ENCODE peak calls at places on chromosomes 12 and 14, in six cellular contexts. One of them, this sample, is unnamed.

GRCh38 chr12:76544601-76545261 is 14.8 kb downstream of the OSBPL8 start:
- DNase-seq in thoracic aorta: no peak
- DNase-seq in CD8-positive, alpha-beta memory T cell: no peak
- DNase-seq in ovary: no peak
- DNase-seq in cardiac muscle cell: no peak
- DNase-seq in spleen: no peak
- DNase-seq in this sample: no peak

GRCh38 chr12:76265424-76266180 is 82.6 kb downstream of the BBS10 start:
- DNase-seq in spleen: no peak
- DNase-seq in ovary: no peak
- DNase-seq in cardiac muscle cell: no peak
- DNase-seq in thoracic aorta: no peak
- DNase-seq in CD8-positive, alpha-beta memory T cell: no peak
- DNase-seq in this sample: no peak

GRCh38 chr14:64478634-64479250 is 13.4 kb downstream of the AKAP5 start:
- DNase-seq in cardiac muscle cell: no peak
- DNase-seq in ovary: no peak
- DNase-seq in CD8-positive, alpha-beta memory T cell: peak; percentile 11
- DNase-seq in spleen: no peak
- DNase-seq in thoracic aorta: no peak
- DNase-seq in this sample: no peak

GRCh38 chr14:20583908-20584307 is 3.9 kb downstream of the RNASE11 start:
- DNase-seq in spleen: no peak
- DNase-seq in ovary: no peak
- DNase-seq in thoracic aorta: no peak
- DNase-seq in cardiac muscle cell: no peak
- DNase-seq in CD8-positive, alpha-beta memory T cell: no peak
- DNase-seq in this sample: no peak

GRCh38 chr14:93286212-93286890 is 46.5 kb downstream of the BTBD7 start:
- DNase-seq in ovary: no peak
- DNase-seq in spleen: no peak
- DNase-seq in cardiac muscle cell: no peak
- DNase-seq in thoracic aorta: no peak
- DNase-seq in CD8-positive, alpha-beta memory T cell: no peak
- DNase-seq in this sample: no peak

GRCh38 chr12:8698132-8698829 is 490 bp downstream of the RIMKLB start:
- DNase-seq in thoracic aorta: no peak
- DNase-seq in CD8-positive, alpha-beta memory T cell: peak; percentile 44
- DNase-seq in ovary: peak; percentile 78
- DNase-seq in spleen: peak; percentile 92
- DNase-seq in cardiac muscle cell: peak; percentile 78
- DNase-seq in this sample: no peak

GRCh38 chr14:72615511-72616121 is 278.3 kb downstream of the DPF3 start:
- DNase-seq in ovary: no peak
- DNase-seq in thoracic aorta: no peak
- DNase-seq in cardiac muscle cell: no peak
- DNase-seq in spleen: no peak
- DNase-seq in CD8-positive, alpha-beta memory T cell: no peak
- DNase-seq in this sample: peak; percentile 68

GRCh38 chr12:65631621-65632111 is 192.6 kb upstream of the HMGA2 start:
- DNase-seq in spleen: no peak
- DNase-seq in cardiac muscle cell: no peak
- DNase-seq in thoracic aorta: peak; percentile 6
- DNase-seq in ovary: no peak
- DNase-seq in CD8-positive, alpha-beta memory T cell: no peak
- DNase-seq in this sample: no peak

GRCh38 chr12:4106617-4107016 is 166.9 kb upstream of the CCND2 start:
- DNase-seq in thoracic aorta: no peak
- DNase-seq in cardiac muscle cell: no peak
- DNase-seq in CD8-positive, alpha-beta memory T cell: no peak
- DNase-seq in ovary: no peak
- DNase-seq in spleen: no peak
- DNase-seq in this sample: no peak

GRCh38 chr14:38238332-38238731 is 17.6 kb downstream of the CLEC14A start:
- DNase-seq in cardiac muscle cell: no peak
- DNase-seq in thoracic aorta: no peak
- DNase-seq in ovary: no peak
- DNase-seq in CD8-positive, alpha-beta memory T cell: no peak
- DNase-seq in spleen: no peak
- DNase-seq in this sample: no peak

GRCh38 chr12:27523305-27523641 is 733 bp upstream of the PPFIBP1 start:
- DNase-seq in ovary: no peak
- DNase-seq in thoracic aorta: no peak
- DNase-seq in CD8-positive, alpha-beta memory T cell: no peak
- DNase-seq in spleen: no peak
- DNase-seq in cardiac muscle cell: no peak
- DNase-seq in this sample: no peak

GRCh38 chr12:21065845-21066244 is 65.1 kb upstream of the SLCO1B1 start:
- DNase-seq in cardiac muscle cell: no peak
- DNase-seq in ovary: no peak
- DNase-seq in CD8-positive, alpha-beta memory T cell: no peak
- DNase-seq in thoracic aorta: no peak
- DNase-seq in spleen: no peak
- DNase-seq in this sample: no peak

GRCh38 chr14:62209287-62209899 is 447.2 kb downstream of the SNAPC1 start:
- DNase-seq in ovary: no peak
- DNase-seq in thoracic aorta: no peak
- DNase-seq in spleen: no peak
- DNase-seq in CD8-positive, alpha-beta memory T cell: no peak
- DNase-seq in cardiac muscle cell: no peak
- DNase-seq in this sample: no peak

GRCh38 chr12:110574044-110574443 is 9.1 kb downstream of the PPTC7 start:
- DNase-seq in CD8-positive, alpha-beta memory T cell: no peak
- DNase-seq in thoracic aorta: no peak
- DNase-seq in spleen: no peak
- DNase-seq in cardiac muscle cell: no peak
- DNase-seq in ovary: no peak
- DNase-seq in this sample: no peak

GRCh38 chr14:33254876-33255275 is 316.2 kb downstream of the NPAS3 start:
- DNase-seq in cardiac muscle cell: no peak
- DNase-seq in ovary: no peak
- DNase-seq in CD8-positive, alpha-beta memory T cell: no peak
- DNase-seq in spleen: no peak
- DNase-seq in thoracic aorta: no peak
- DNase-seq in this sample: no peak

GRCh38 chr12:51517800-51518199 is 73.2 kb upstream of the SCN8A start:
- DNase-seq in spleen: no peak
- DNase-seq in cardiac muscle cell: no peak
- DNase-seq in CD8-positive, alpha-beta memory T cell: no peak
- DNase-seq in ovary: no peak
- DNase-seq in thoracic aorta: no peak
- DNase-seq in this sample: no peak

GRCh38 chr12:99916555-99916954 is 68.2 kb downstream of the ANKS1B start:
- DNase-seq in CD8-positive, alpha-beta memory T cell: no peak
- DNase-seq in spleen: no peak
- DNase-seq in ovary: no peak
- DNase-seq in thoracic aorta: no peak
- DNase-seq in cardiac muscle cell: no peak
- DNase-seq in this sample: no peak

GRCh38 chr12:95959107-95959506 is 16.0 kb downstream of the AMDHD1 start:
- DNase-seq in cardiac muscle cell: peak; percentile 20
- DNase-seq in ovary: no peak
- DNase-seq in CD8-positive, alpha-beta memory T cell: no peak
- DNase-seq in spleen: no peak
- DNase-seq in thoracic aorta: no peak
- DNase-seq in this sample: no peak

GRCh38 chr14:92540472-92541048 is 27.0 kb downstream of the RIN3 start:
- DNase-seq in thoracic aorta: peak; percentile 87
- DNase-seq in cardiac muscle cell: no peak
- DNase-seq in CD8-positive, alpha-beta memory T cell: no peak
- DNase-seq in spleen: no peak
- DNase-seq in ovary: peak; percentile 94
- DNase-seq in this sample: peak; percentile 97

GRCh38 chr12:33438025-33438772 is 1.4 kb downstream of the SYT10 start:
- DNase-seq in thoracic aorta: no peak
- DNase-seq in ovary: no peak
- DNase-seq in cardiac muscle cell: peak; percentile 3
- DNase-seq in spleen: no peak
- DNase-seq in CD8-positive, alpha-beta memory T cell: no peak
- DNase-seq in this sample: no peak

GRCh38 chr14:29216316-29216715 is 449.7 kb downstream of the FOXG1 start:
- DNase-seq in CD8-positive, alpha-beta memory T cell: no peak
- DNase-seq in cardiac muscle cell: no peak
- DNase-seq in ovary: no peak
- DNase-seq in thoracic aorta: no peak
- DNase-seq in spleen: no peak
- DNase-seq in this sample: no peak

GRCh38 chr14:24243336-24243836 is 963 bp upstream of the TINF2 start:
- DNase-seq in cardiac muscle cell: no peak
- DNase-seq in thoracic aorta: no peak
- DNase-seq in CD8-positive, alpha-beta memory T cell: no peak
- DNase-seq in spleen: peak; percentile 81
- DNase-seq in ovary: no peak
- DNase-seq in this sample: no peak

GRCh38 chr12:40192704-40193255 is 32.0 kb upstream of the LRRK2 start:
- DNase-seq in cardiac muscle cell: no peak
- DNase-seq in CD8-positive, alpha-beta memory T cell: no peak
- DNase-seq in thoracic aorta: no peak
- DNase-seq in spleen: peak; percentile 74
- DNase-seq in ovary: no peak
- DNase-seq in this sample: no peak

GRCh38 chr14:61300209-61300608 is 19.1 kb upstream of the TMEM30B start:
- DNase-seq in ovary: no peak
- DNase-seq in spleen: no peak
- DNase-seq in thoracic aorta: no peak
- DNase-seq in CD8-positive, alpha-beta memory T cell: no peak
- DNase-seq in cardiac muscle cell: no peak
- DNase-seq in this sample: peak; percentile 1

GRCh38 chr12:49058366-49059062 is 2.1 kb downstream of the KMT2D start:
- DNase-seq in cardiac muscle cell: no peak
- DNase-seq in CD8-positive, alpha-beta memory T cell: no peak
- DNase-seq in spleen: no peak
- DNase-seq in thoracic aorta: no peak
- DNase-seq in ovary: no peak
- DNase-seq in this sample: no peak

GRCh38 chr12:57904848-57905811 is 36.2 kb upstream of the ATP23 start:
- DNase-seq in ovary: peak; percentile 89
- DNase-seq in cardiac muscle cell: peak; percentile 87
- DNase-seq in spleen: peak; percentile 89
- DNase-seq in CD8-positive, alpha-beta memory T cell: peak; percentile 71
- DNase-seq in thoracic aorta: peak; percentile 47
- DNase-seq in this sample: peak; percentile 96

GRCh38 chr12:57907281-57907680 is 34.1 kb upstream of the ATP23 start:
- DNase-seq in spleen: no peak
- DNase-seq in cardiac muscle cell: no peak
- DNase-seq in CD8-positive, alpha-beta memory T cell: no peak
- DNase-seq in thoracic aorta: no peak
- DNase-seq in ovary: no peak
- DNase-seq in this sample: no peak

GRCh38 chr12:57908511-57908910 is 32.9 kb upstream of the ATP23 start:
- DNase-seq in thoracic aorta: no peak
- DNase-seq in ovary: no peak
- DNase-seq in CD8-positive, alpha-beta memory T cell: no peak
- DNase-seq in cardiac muscle cell: no peak
- DNase-seq in spleen: no peak
- DNase-seq in this sample: no peak

GRCh38 chr12:57905812-57906475 is 35.4 kb upstream of the ATP23 start:
- DNase-seq in CD8-positive, alpha-beta memory T cell: no peak
- DNase-seq in thoracic aorta: no peak
- DNase-seq in ovary: no peak
- DNase-seq in spleen: no peak
- DNase-seq in cardiac muscle cell: no peak
- DNase-seq in this sample: no peak

GRCh38 chr12:57906821-57907220 is 34.5 kb upstream of the ATP23 start:
- DNase-seq in CD8-positive, alpha-beta memory T cell: no peak
- DNase-seq in spleen: no peak
- DNase-seq in thoracic aorta: no peak
- DNase-seq in ovary: no peak
- DNase-seq in cardiac muscle cell: no peak
- DNase-seq in this sample: peak; percentile 90
- H3K27ac ChIP-seq in CD8-positive, alpha-beta memory T cell: no peak overlapping the region
- H3K27ac ChIP-seq in spleen: no peak overlapping the region
- H3K27ac ChIP-seq in thoracic aorta: no peak overlapping the region
- H3K27ac ChIP-seq in ovary: no peak overlapping the region
- H3K27ac ChIP-seq in cardiac muscle cell: no peak overlapping the region
- H3K27ac ChIP-seq in this sample: no peak overlapping the region

DNA sequence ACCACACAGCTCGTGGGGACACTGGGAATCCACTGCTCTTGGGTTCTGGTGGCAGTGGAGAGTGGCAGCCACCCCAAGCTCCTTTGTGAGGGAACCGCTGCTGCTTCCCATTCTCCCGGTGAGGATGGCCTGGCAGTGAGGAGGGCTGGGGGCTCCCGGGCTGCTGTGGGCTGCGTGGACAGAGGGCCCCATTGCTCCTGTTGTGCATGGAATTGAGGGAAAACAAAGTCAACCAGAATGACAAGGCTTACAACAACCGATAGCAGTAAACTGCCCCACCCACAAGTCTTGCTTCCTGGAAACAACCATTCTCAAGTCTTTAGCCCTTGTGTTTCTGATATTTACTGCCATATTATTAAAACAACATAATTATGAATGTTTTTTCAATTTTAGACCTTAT is 32.1 kb downstream of the TMTC1 start:
- DNase-seq in cardiac muscle cell: no peak
- DNase-seq in CD8-positive, alpha-beta memory T cell: no peak
- DNase-seq in ovary: no peak
- DNase-seq in thoracic aorta: no peak
- DNase-seq in spleen: no peak
- DNase-seq in this sample: no peak
- H3K27ac ChIP-seq in cardiac muscle cell: no peak overlapping the region
- H3K27ac ChIP-seq in CD8-positive, alpha-beta memory T cell: no peak overlapping the region
- H3K27ac ChIP-seq in ovary: no peak overlapping the region
- H3K27ac ChIP-seq in thoracic aorta: no peak overlapping the region
- H3K27ac ChIP-seq in spleen: no peak overlapping the region
- H3K27ac ChIP-seq in this sample: no peak overlapping the region

GRCh38 chr12:123150273-123150803 is 552 bp downstream of the PITPNM2 start:
- DNase-seq in thoracic aorta: no peak
- DNase-seq in ovary: peak; percentile 79
- DNase-seq in CD8-positive, alpha-beta memory T cell: peak; percentile 9
- DNase-seq in cardiac muscle cell: no peak
- DNase-seq in spleen: peak; percentile 80
- DNase-seq in this sample: no peak
- H3K27ac ChIP-seq in thoracic aorta: peak overlapping the region; percentile 57
- H3K27ac ChIP-seq in ovary: peak overlapping the region; percentile 98
- H3K27ac ChIP-seq in CD8-positive, alpha-beta memory T cell: no peak overlapping the region
- H3K27ac ChIP-seq in cardiac muscle cell: no peak overlapping the region
- H3K27ac ChIP-seq in spleen: peak overlapping the region; percentile 48
- H3K27ac ChIP-seq in this sample: peak overlapping the region; percentile 89

GRCh38 chr12:45291518-45291917 is 75.6 kb downstream of the ANO6 start:
- DNase-seq in cardiac muscle cell: no peak
- DNase-seq in CD8-positive, alpha-beta memory T cell: no peak
- DNase-seq in thoracic aorta: no peak
- DNase-seq in spleen: no peak
- DNase-seq in ovary: no peak
- DNase-seq in this sample: no peak

GRCh38 chr12:45289245-45290217 is 73.6 kb downstream of the ANO6 start:
- DNase-seq in thoracic aorta: no peak
- DNase-seq in CD8-positive, alpha-beta memory T cell: no peak
- DNase-seq in ovary: no peak
- DNase-seq in cardiac muscle cell: no peak
- DNase-seq in spleen: no peak
- DNase-seq in this sample: no peak

GRCh38 chr12:45292486-45293195 is 76.7 kb downstream of the ANO6 start:
- DNase-seq in spleen: no peak
- DNase-seq in cardiac muscle cell: peak; percentile 49
- DNase-seq in thoracic aorta: no peak
- DNase-seq in ovary: peak; percentile 82
- DNase-seq in CD8-positive, alpha-beta memory T cell: no peak
- DNase-seq in this sample: peak; percentile 94

GRCh38 chr12:45286621-45287020 is 70.7 kb downstream of the ANO6 start:
- DNase-seq in ovary: no peak
- DNase-seq in cardiac muscle cell: no peak
- DNase-seq in spleen: no peak
- DNase-seq in CD8-positive, alpha-beta memory T cell: no peak
- DNase-seq in thoracic aorta: no peak
- DNase-seq in this sample: no peak

GRCh38 chr12:45290218-45290609 is 74.3 kb downstream of the ANO6 start:
- DNase-seq in CD8-positive, alpha-beta memory T cell: no peak
- DNase-seq in ovary: no peak
- DNase-seq in cardiac muscle cell: no peak
- DNase-seq in spleen: no peak
- DNase-seq in thoracic aorta: no peak
- DNase-seq in this sample: no peak
- H3K27ac ChIP-seq in CD8-positive, alpha-beta memory T cell: no peak overlapping the region
- H3K27ac ChIP-seq in ovary: no peak overlapping the region
- H3K27ac ChIP-seq in cardiac muscle cell: no peak overlapping the region
- H3K27ac ChIP-seq in spleen: no peak overlapping the region
- H3K27ac ChIP-seq in thoracic aorta: peak overlapping the region; percentile 24
- H3K27ac ChIP-seq in this sample: peak overlapping the region; percentile 85

This sample was measured in esophagus muscularis mucosa.